ENCODE peak calls at places on chromosome 17, in seven cellular contexts. K, V, F, G, Q, Y and D are unnamed samples.

GRCh38 chr17:69060835-69061234 is at the start of gene ABCA9:
- DNase-seq in G (peak; percentile 73), Q (no peak), F (no peak), Y (no peak), K (no peak), V (no peak), D (no peak)

GRCh38 chr17:57519199-57519598 is 225.9 kb downstream of the CCDC182 start:
- DNase-seq in Y (no peak), F (no peak), K (peak; percentile 49), G (peak; percentile 31), V (peak; percentile 62), Q (no peak), D (no peak)

GRCh38 chr17:44363613-44364159 is at the start of gene FAM171A2:
- DNase-seq in Q (peak; percentile 74), G (peak; percentile 89), F (peak; percentile 43), Y (no peak), K (no peak), V (peak; percentile 35), D (peak; percentile 65)

GRCh38 chr17:8117980-8118768 is at the start of gene ALOXE3:
- DNase-seq in G (peak; percentile 68), K (peak; percentile 83), F (no peak), V (no peak), Y (no peak), Q (peak; percentile 86), D (peak; percentile 94)

GRCh38 chr17:82219083-82219482 is 6.4 kb upstream of the CCDC57 start:
- DNase-seq in Y (no peak), G (no peak), Q (no peak), V (no peak), F (no peak), K (no peak), D (no peak)

GRCh38 chr17:34378664-34379101 is 15.7 kb upstream of the CCL1 start:
- DNase-seq in K (no peak), Y (no peak), Q (no peak), F (no peak), V (no peak), G (no peak), D (no peak)

GRCh38 chr17:17837966-17838962 is 1.5 kb upstream of the SREBF1 start:
- DNase-seq in K (peak; percentile 81), F (no peak), Y (peak; percentile 75), V (peak; percentile 61), Q (peak; percentile 77), G (peak; percentile 19), D (peak; percentile 51)

GRCh38 chr17:35729405-35729833 is 2.0 kb upstream of the RASL10B start:
- DNase-seq in F (no peak), Y (no peak), V (no peak), Q (no peak), K (no peak), G (no peak), D (no peak)

GRCh38 chr17:81958633-81959342 is 2.2 kb downstream of the NOTUM start:
- DNase-seq in Q (no peak), V (no peak), G (no peak), F (no peak), Y (no peak), K (no peak), D (no peak)